ENCODE peak calls at places on chromosomes 1 and 21, in four cellular contexts. One of them, this sample, is unnamed.

GRCh38 chr1:72837781-72838180 is 555.4 kb upstream of the NEGR1 start:
- DNase-seq in brain microvascular endothelial cell: no peak
- DNase-seq in activated T-helper 1 cell treated with anti-CD3 and anti-CD28 coated beads, Interleukin-12 subunit alpha, Interleukin-12 subunit beta, Interleukin-2, Interleukin-4 antibody, amounts not matched to agents 30 ng/mL and 10 ng/mL and 1 ng/mL, durations not matched to agents 14 hours and 24 hours and 36 hours: no peak
- DNase-seq in NCI-H1694 treated with DMSO at 0.1 percent for 48 hours: no peak
- DNase-seq in this sample: no peak

GRCh38 chr1:226123591-226124471 is 61.3 kb downstream of the H3-3A start:
- DNase-seq in brain microvascular endothelial cell: no peak
- DNase-seq in NCI-H1694 treated with DMSO at 0.1 percent for 48 hours: no peak
- DNase-seq in activated T-helper 1 cell treated with anti-CD3 and anti-CD28 coated beads, Interleukin-12 subunit alpha, Interleukin-12 subunit beta, Interleukin-2, Interleukin-4 antibody, amounts not matched to agents 30 ng/mL and 10 ng/mL and 1 ng/mL, durations not matched to agents 14 hours and 24 hours and 36 hours: no peak
- DNase-seq in this sample: peak

GRCh38 chr1:169745015-169745861 is 11.4 kb upstream of the SELE start:
- DNase-seq in NCI-H1694 treated with DMSO at 0.1 percent for 48 hours: no peak
- DNase-seq in activated T-helper 1 cell treated with anti-CD3 and anti-CD28 coated beads, Interleukin-12 subunit alpha, Interleukin-12 subunit beta, Interleukin-2, Interleukin-4 antibody, amounts not matched to agents 30 ng/mL and 10 ng/mL and 1 ng/mL, durations not matched to agents 14 hours and 24 hours and 36 hours: no peak
- DNase-seq in brain microvascular endothelial cell: peak
- DNase-seq in this sample: no peak

GRCh38 chr1:85398391-85399064 is 66.4 kb downstream of the DDAH1 start:
- DNase-seq in activated T-helper 1 cell treated with anti-CD3 and anti-CD28 coated beads, Interleukin-12 subunit alpha, Interleukin-12 subunit beta, Interleukin-2, Interleukin-4 antibody, amounts not matched to agents 30 ng/mL and 10 ng/mL and 1 ng/mL, durations not matched to agents 14 hours and 24 hours and 36 hours: no peak
- DNase-seq in NCI-H1694 treated with DMSO at 0.1 percent for 48 hours: no peak
- DNase-seq in brain microvascular endothelial cell: peak
- DNase-seq in this sample: no peak

GRCh38 chr1:46558141-46558963 is 6.9 kb upstream of the KNCN start:
- DNase-seq in NCI-H1694 treated with DMSO at 0.1 percent for 48 hours: peak
- DNase-seq in activated T-helper 1 cell treated with anti-CD3 and anti-CD28 coated beads, Interleukin-12 subunit alpha, Interleukin-12 subunit beta, Interleukin-2, Interleukin-4 antibody, amounts not matched to agents 30 ng/mL and 10 ng/mL and 1 ng/mL, durations not matched to agents 14 hours and 24 hours and 36 hours: no peak
- DNase-seq in brain microvascular endothelial cell: no peak
- DNase-seq in this sample: no peak

GRCh38 chr21:42214081-42214750 is 4.7 kb upstream of the ABCG1 start:
- DNase-seq in NCI-H1694 treated with DMSO at 0.1 percent for 48 hours: no peak
- DNase-seq in activated T-helper 1 cell treated with anti-CD3 and anti-CD28 coated beads, Interleukin-12 subunit alpha, Interleukin-12 subunit beta, Interleukin-2, Interleukin-4 antibody, amounts not matched to agents 30 ng/mL and 10 ng/mL and 1 ng/mL, durations not matched to agents 14 hours and 24 hours and 36 hours: no peak
- DNase-seq in brain microvascular endothelial cell: no peak
- DNase-seq in this sample: no peak

GRCh38 chr1:21619041-21619947 is 49.9 kb downstream of the RAP1GAP start:
- DNase-seq in NCI-H1694 treated with DMSO at 0.1 percent for 48 hours: no peak
- DNase-seq in brain microvascular endothelial cell: no peak
- DNase-seq in activated T-helper 1 cell treated with anti-CD3 and anti-CD28 coated beads, Interleukin-12 subunit alpha, Interleukin-12 subunit beta, Interleukin-2, Interleukin-4 antibody, amounts not matched to agents 30 ng/mL and 10 ng/mL and 1 ng/mL, durations not matched to agents 14 hours and 24 hours and 36 hours: no peak
- DNase-seq in this sample: no peak

GRCh38 chr1:202135221-202135721 is 9.3 kb downstream of the ARL8A start:
- DNase-seq in brain microvascular endothelial cell: peak
- DNase-seq in activated T-helper 1 cell treated with anti-CD3 and anti-CD28 coated beads, Interleukin-12 subunit alpha, Interleukin-12 subunit beta, Interleukin-2, Interleukin-4 antibody, amounts not matched to agents 30 ng/mL and 10 ng/mL and 1 ng/mL, durations not matched to agents 14 hours and 24 hours and 36 hours: peak
- DNase-seq in NCI-H1694 treated with DMSO at 0.1 percent for 48 hours: peak
- DNase-seq in this sample: peak

GRCh38 chr1:6981595-6981994 is 196.3 kb downstream of the CAMTA1 start:
- DNase-seq in brain microvascular endothelial cell: no peak
- DNase-seq in NCI-H1694 treated with DMSO at 0.1 percent for 48 hours: no peak
- DNase-seq in activated T-helper 1 cell treated with anti-CD3 and anti-CD28 coated beads, Interleukin-12 subunit alpha, Interleukin-12 subunit beta, Interleukin-2, Interleukin-4 antibody, amounts not matched to agents 30 ng/mL and 10 ng/mL and 1 ng/mL, durations not matched to agents 14 hours and 24 hours and 36 hours: no peak
- DNase-seq in this sample: no peak

GRCh38 chr1:86388228-86388627 is 7.9 kb downstream of the ODF2L start:
- DNase-seq in NCI-H1694 treated with DMSO at 0.1 percent for 48 hours: no peak
- DNase-seq in brain microvascular endothelial cell: no peak
- DNase-seq in activated T-helper 1 cell treated with anti-CD3 and anti-CD28 coated beads, Interleukin-12 subunit alpha, Interleukin-12 subunit beta, Interleukin-2, Interleukin-4 antibody, amounts not matched to agents 30 ng/mL and 10 ng/mL and 1 ng/mL, durations not matched to agents 14 hours and 24 hours and 36 hours: no peak
- DNase-seq in this sample: no peak

GRCh38 chr1:82491301-82491986 is 690.7 kb downstream of the ADGRL2 start:
- DNase-seq in NCI-H1694 treated with DMSO at 0.1 percent for 48 hours: no peak
- DNase-seq in brain microvascular endothelial cell: no peak
- DNase-seq in activated T-helper 1 cell treated with anti-CD3 and anti-CD28 coated beads, Interleukin-12 subunit alpha, Interleukin-12 subunit beta, Interleukin-2, Interleukin-4 antibody, amounts not matched to agents 30 ng/mL and 10 ng/mL and 1 ng/mL, durations not matched to agents 14 hours and 24 hours and 36 hours: no peak
- DNase-seq in this sample: no peak

GRCh38 chr1:232377494-232377770 is 252.5 kb downstream of the SIPA1L2 start:
- DNase-seq in NCI-H1694 treated with DMSO at 0.1 percent for 48 hours: no peak
- DNase-seq in activated T-helper 1 cell treated with anti-CD3 and anti-CD28 coated beads, Interleukin-12 subunit alpha, Interleukin-12 subunit beta, Interleukin-2, Interleukin-4 antibody, amounts not matched to agents 30 ng/mL and 10 ng/mL and 1 ng/mL, durations not matched to agents 14 hours and 24 hours and 36 hours: no peak
- DNase-seq in brain microvascular endothelial cell: peak
- DNase-seq in this sample: no peak

GRCh38 chr1:21564521-21565095 is 55.4 kb downstream of the ALPL start:
- DNase-seq in brain microvascular endothelial cell: no peak
- DNase-seq in activated T-helper 1 cell treated with anti-CD3 and anti-CD28 coated beads, Interleukin-12 subunit alpha, Interleukin-12 subunit beta, Interleukin-2, Interleukin-4 antibody, amounts not matched to agents 30 ng/mL and 10 ng/mL and 1 ng/mL, durations not matched to agents 14 hours and 24 hours and 36 hours: no peak
- DNase-seq in NCI-H1694 treated with DMSO at 0.1 percent for 48 hours: no peak
- DNase-seq in this sample: no peak

GRCh38 chr1:248779350-248779749 is 23.8 kb upstream of the LYPD8 start:
- DNase-seq in activated T-helper 1 cell treated with anti-CD3 and anti-CD28 coated beads, Interleukin-12 subunit alpha, Interleukin-12 subunit beta, Interleukin-2, Interleukin-4 antibody, amounts not matched to agents 30 ng/mL and 10 ng/mL and 1 ng/mL, durations not matched to agents 14 hours and 24 hours and 36 hours: no peak
- DNase-seq in NCI-H1694 treated with DMSO at 0.1 percent for 48 hours: no peak
- DNase-seq in brain microvascular endothelial cell: no peak
- DNase-seq in this sample: no peak

GRCh38 chr1:20233866-20234265 is 47.5 kb upstream of the PLA2G2C start:
- DNase-seq in brain microvascular endothelial cell: no peak
- DNase-seq in NCI-H1694 treated with DMSO at 0.1 percent for 48 hours: peak
- DNase-seq in activated T-helper 1 cell treated with anti-CD3 and anti-CD28 coated beads, Interleukin-12 subunit alpha, Interleukin-12 subunit beta, Interleukin-2, Interleukin-4 antibody, amounts not matched to agents 30 ng/mL and 10 ng/mL and 1 ng/mL, durations not matched to agents 14 hours and 24 hours and 36 hours: no peak
- DNase-seq in this sample: no peak

GRCh38 chr1:100760511-100760910 is 41.0 kb downstream of the VCAM1 start:
- DNase-seq in brain microvascular endothelial cell: no peak
- DNase-seq in NCI-H1694 treated with DMSO at 0.1 percent for 48 hours: no peak
- DNase-seq in activated T-helper 1 cell treated with anti-CD3 and anti-CD28 coated beads, Interleukin-12 subunit alpha, Interleukin-12 subunit beta, Interleukin-2, Interleukin-4 antibody, amounts not matched to agents 30 ng/mL and 10 ng/mL and 1 ng/mL, durations not matched to agents 14 hours and 24 hours and 36 hours: no peak
- DNase-seq in this sample: no peak

GRCh38 chr1:232629250-232630046 is 485 bp downstream of the SIPA1L2 start:
- DNase-seq in brain microvascular endothelial cell: no peak
- DNase-seq in activated T-helper 1 cell treated with anti-CD3 and anti-CD28 coated beads, Interleukin-12 subunit alpha, Interleukin-12 subunit beta, Interleukin-2, Interleukin-4 antibody, amounts not matched to agents 30 ng/mL and 10 ng/mL and 1 ng/mL, durations not matched to agents 14 hours and 24 hours and 36 hours: peak
- DNase-seq in NCI-H1694 treated with DMSO at 0.1 percent for 48 hours: peak
- DNase-seq in this sample: no peak

GRCh38 chr1:247077234-247077633 is 1.4 kb downstream of the ZNF670 start:
- DNase-seq in activated T-helper 1 cell treated with anti-CD3 and anti-CD28 coated beads, Interleukin-12 subunit alpha, Interleukin-12 subunit beta, Interleukin-2, Interleukin-4 antibody, amounts not matched to agents 30 ng/mL and 10 ng/mL and 1 ng/mL, durations not matched to agents 14 hours and 24 hours and 36 hours: no peak
- DNase-seq in brain microvascular endothelial cell: no peak
- DNase-seq in NCI-H1694 treated with DMSO at 0.1 percent for 48 hours: no peak
- DNase-seq in this sample: no peak

GRCh38 chr1:58156124-58156468 is 390.4 kb downstream of the OMA1 start:
- DNase-seq in brain microvascular endothelial cell: no peak
- DNase-seq in NCI-H1694 treated with DMSO at 0.1 percent for 48 hours: no peak
- DNase-seq in activated T-helper 1 cell treated with anti-CD3 and anti-CD28 coated beads, Interleukin-12 subunit alpha, Interleukin-12 subunit beta, Interleukin-2, Interleukin-4 antibody, amounts not matched to agents 30 ng/mL and 10 ng/mL and 1 ng/mL, durations not matched to agents 14 hours and 24 hours and 36 hours: no peak
- DNase-seq in this sample: no peak

GRCh38 chr1:45038661-45039364 is 26.8 kb downstream of the UROD start:
- DNase-seq in activated T-helper 1 cell treated with anti-CD3 and anti-CD28 coated beads, Interleukin-12 subunit alpha, Interleukin-12 subunit beta, Interleukin-2, Interleukin-4 antibody, amounts not matched to agents 30 ng/mL and 10 ng/mL and 1 ng/mL, durations not matched to agents 14 hours and 24 hours and 36 hours: no peak
- DNase-seq in NCI-H1694 treated with DMSO at 0.1 percent for 48 hours: no peak
- DNase-seq in brain microvascular endothelial cell: no peak
- DNase-seq in this sample: no peak

GRCh38 chr1:54516249-54516920 is 31.6 kb upstream of the ACOT11 start:
- DNase-seq in activated T-helper 1 cell treated with anti-CD3 and anti-CD28 coated beads, Interleukin-12 subunit alpha, Interleukin-12 subunit beta, Interleukin-2, Interleukin-4 antibody, amounts not matched to agents 30 ng/mL and 10 ng/mL and 1 ng/mL, durations not matched to agents 14 hours and 24 hours and 36 hours: no peak
- DNase-seq in brain microvascular endothelial cell: no peak
- DNase-seq in NCI-H1694 treated with DMSO at 0.1 percent for 48 hours: no peak
- DNase-seq in this sample: no peak

GRCh38 chr1:246907472-246907871 is 24.3 kb downstream of the AHCTF1 start:
- DNase-seq in brain microvascular endothelial cell: peak
- DNase-seq in activated T-helper 1 cell treated with anti-CD3 and anti-CD28 coated beads, Interleukin-12 subunit alpha, Interleukin-12 subunit beta, Interleukin-2, Interleukin-4 antibody, amounts not matched to agents 30 ng/mL and 10 ng/mL and 1 ng/mL, durations not matched to agents 14 hours and 24 hours and 36 hours: no peak
- DNase-seq in NCI-H1694 treated with DMSO at 0.1 percent for 48 hours: peak
- DNase-seq in this sample: no peak

GRCh38 chr1:59505596-59506028 is 208.7 kb downstream of the FGGY start:
- DNase-seq in brain microvascular endothelial cell: no peak
- DNase-seq in NCI-H1694 treated with DMSO at 0.1 percent for 48 hours: no peak
- DNase-seq in activated T-helper 1 cell treated with anti-CD3 and anti-CD28 coated beads, Interleukin-12 subunit alpha, Interleukin-12 subunit beta, Interleukin-2, Interleukin-4 antibody, amounts not matched to agents 30 ng/mL and 10 ng/mL and 1 ng/mL, durations not matched to agents 14 hours and 24 hours and 36 hours: no peak
- DNase-seq in this sample: no peak

GRCh38 chr1:907611-908451 is 15.9 kb upstream of the SAMD11 start:
- DNase-seq in brain microvascular endothelial cell: no peak
- DNase-seq in NCI-H1694 treated with DMSO at 0.1 percent for 48 hours: no peak
- DNase-seq in activated T-helper 1 cell treated with anti-CD3 and anti-CD28 coated beads, Interleukin-12 subunit alpha, Interleukin-12 subunit beta, Interleukin-2, Interleukin-4 antibody, amounts not matched to agents 30 ng/mL and 10 ng/mL and 1 ng/mL, durations not matched to agents 14 hours and 24 hours and 36 hours: no peak
- DNase-seq in this sample: no peak

GRCh38 chr1:68120136-68120791 is 69.8 kb upstream of the DIRAS3 start:
- DNase-seq in activated T-helper 1 cell treated with anti-CD3 and anti-CD28 coated beads, Interleukin-12 subunit alpha, Interleukin-12 subunit beta, Interleukin-2, Interleukin-4 antibody, amounts not matched to agents 30 ng/mL and 10 ng/mL and 1 ng/mL, durations not matched to agents 14 hours and 24 hours and 36 hours: peak
- DNase-seq in NCI-H1694 treated with DMSO at 0.1 percent for 48 hours: peak
- DNase-seq in brain microvascular endothelial cell: peak
- DNase-seq in this sample: peak

GRCh38 chr1:229139320-229139719 is 131.6 kb upstream of the RAB4A start:
- DNase-seq in activated T-helper 1 cell treated with anti-CD3 and anti-CD28 coated beads, Interleukin-12 subunit alpha, Interleukin-12 subunit beta, Interleukin-2, Interleukin-4 antibody, amounts not matched to agents 30 ng/mL and 10 ng/mL and 1 ng/mL, durations not matched to agents 14 hours and 24 hours and 36 hours: no peak
- DNase-seq in brain microvascular endothelial cell: no peak
- DNase-seq in NCI-H1694 treated with DMSO at 0.1 percent for 48 hours: peak
- DNase-seq in this sample: no peak

GRCh38 chr1:204493882-204494280 is 724 bp downstream of the PIK3C2B start:
- DNase-seq in activated T-helper 1 cell treated with anti-CD3 and anti-CD28 coated beads, Interleukin-12 subunit alpha, Interleukin-12 subunit beta, Interleukin-2, Interleukin-4 antibody, amounts not matched to agents 30 ng/mL and 10 ng/mL and 1 ng/mL, durations not matched to agents 14 hours and 24 hours and 36 hours: peak
- DNase-seq in NCI-H1694 treated with DMSO at 0.1 percent for 48 hours: peak
- DNase-seq in brain microvascular endothelial cell: peak
- DNase-seq in this sample: peak

GRCh38 chr1:43255438-43256210 is 14.2 kb upstream of the TMEM125 start:
- DNase-seq in NCI-H1694 treated with DMSO at 0.1 percent for 48 hours: no peak
- DNase-seq in activated T-helper 1 cell treated with anti-CD3 and anti-CD28 coated beads, Interleukin-12 subunit alpha, Interleukin-12 subunit beta, Interleukin-2, Interleukin-4 antibody, amounts not matched to agents 30 ng/mL and 10 ng/mL and 1 ng/mL, durations not matched to agents 14 hours and 24 hours and 36 hours: no peak
- DNase-seq in brain microvascular endothelial cell: no peak
- DNase-seq in this sample: no peak

GRCh38 chr1:13585599-13585965 is 1.9 kb downstream of the PDPN start:
- DNase-seq in activated T-helper 1 cell treated with anti-CD3 and anti-CD28 coated beads, Interleukin-12 subunit alpha, Interleukin-12 subunit beta, Interleukin-2, Interleukin-4 antibody, amounts not matched to agents 30 ng/mL and 10 ng/mL and 1 ng/mL, durations not matched to agents 14 hours and 24 hours and 36 hours: no peak
- DNase-seq in NCI-H1694 treated with DMSO at 0.1 percent for 48 hours: no peak
- DNase-seq in brain microvascular endothelial cell: no peak
- DNase-seq in this sample: no peak

GRCh38 chr1:158390342-158390741 is 8.9 kb downstream of the OR10T2 start:
- DNase-seq in activated T-helper 1 cell treated with anti-CD3 and anti-CD28 coated beads, Interleukin-12 subunit alpha, Interleukin-12 subunit beta, Interleukin-2, Interleukin-4 antibody, amounts not matched to agents 30 ng/mL and 10 ng/mL and 1 ng/mL, durations not matched to agents 14 hours and 24 hours and 36 hours: no peak
- DNase-seq in brain microvascular endothelial cell: no peak
- DNase-seq in NCI-H1694 treated with DMSO at 0.1 percent for 48 hours: no peak
- DNase-seq in this sample: no peak

GRCh38 chr1:2050482-2050792 is 226 bp downstream of the PRKCZ start:
- DNase-seq in activated T-helper 1 cell treated with anti-CD3 and anti-CD28 coated beads, Interleukin-12 subunit alpha, Interleukin-12 subunit beta, Interleukin-2, Interleukin-4 antibody, amounts not matched to agents 30 ng/mL and 10 ng/mL and 1 ng/mL, durations not matched to agents 14 hours and 24 hours and 36 hours: no peak
- DNase-seq in brain microvascular endothelial cell: no peak
- DNase-seq in NCI-H1694 treated with DMSO at 0.1 percent for 48 hours: no peak
- DNase-seq in this sample: no peak

GRCh38 chr21:42392731-42393442 is 3.0 kb downstream of the TMPRSS3 start:
- DNase-seq in brain microvascular endothelial cell: peak
- DNase-seq in activated T-helper 1 cell treated with anti-CD3 and anti-CD28 coated beads, Interleukin-12 subunit alpha, Interleukin-12 subunit beta, Interleukin-2, Interleukin-4 antibody, amounts not matched to agents 30 ng/mL and 10 ng/mL and 1 ng/mL, durations not matched to agents 14 hours and 24 hours and 36 hours: no peak
- DNase-seq in NCI-H1694 treated with DMSO at 0.1 percent for 48 hours: no peak
- DNase-seq in this sample: no peak

GRCh38 chr1:10295471-10296085 is 85.2 kb downstream of the KIF1B start:
- DNase-seq in activated T-helper 1 cell treated with anti-CD3 and anti-CD28 coated beads, Interleukin-12 subunit alpha, Interleukin-12 subunit beta, Interleukin-2, Interleukin-4 antibody, amounts not matched to agents 30 ng/mL and 10 ng/mL and 1 ng/mL, durations not matched to agents 14 hours and 24 hours and 36 hours: no peak
- DNase-seq in NCI-H1694 treated with DMSO at 0.1 percent for 48 hours: no peak
- DNase-seq in brain microvascular endothelial cell: no peak
- DNase-seq in this sample: no peak

GRCh38 chr1:53334312-53334711 is 6.4 kb upstream of the LRP8 start:
- DNase-seq in brain microvascular endothelial cell: no peak
- DNase-seq in activated T-helper 1 cell treated with anti-CD3 and anti-CD28 coated beads, Interleukin-12 subunit alpha, Interleukin-12 subunit beta, Interleukin-2, Interleukin-4 antibody, amounts not matched to agents 30 ng/mL and 10 ng/mL and 1 ng/mL, durations not matched to agents 14 hours and 24 hours and 36 hours: no peak
- DNase-seq in NCI-H1694 treated with DMSO at 0.1 percent for 48 hours: no peak
- DNase-seq in this sample: no peak

GRCh38 chr1:55053265-55053954 is 14.1 kb downstream of the PCSK9 start:
- DNase-seq in brain microvascular endothelial cell: no peak
- DNase-seq in NCI-H1694 treated with DMSO at 0.1 percent for 48 hours: no peak
- DNase-seq in activated T-helper 1 cell treated with anti-CD3 and anti-CD28 coated beads, Interleukin-12 subunit alpha, Interleukin-12 subunit beta, Interleukin-2, Interleukin-4 antibody, amounts not matched to agents 30 ng/mL and 10 ng/mL and 1 ng/mL, durations not matched to agents 14 hours and 24 hours and 36 hours: no peak
- DNase-seq in this sample: no peak